ENCODE peak calls at places on chromosomes 5 and 9, in five cellular contexts. C is psoas muscle, Q is brain microvascular endothelial cell, W is LNCaP clone FGC, E is SJSA1. O is an unnamed sample.

GRCh38 chr9:89649045-89649691 is 44.4 kb downstream of the GADD45G start:
- DNase-seq in C (no peak), Q (no peak), W (no peak), E (no peak), O (no peak)

GRCh38 chr5:112863549-112863948 is 2.5 kb downstream of the SRP19 start:
- DNase-seq in C (no peak), Q (peak), W (peak), E (no peak), O (no peak)

GRCh38 chr9:127528407-127529251 is 77.3 kb downstream of the LRSAM1 start:
- DNase-seq in C (no peak), Q (no peak), W (no peak), E (no peak), O (no peak)

GRCh38 chr9:136119259-136120118 is 814 bp upstream of the TMEM250 start:
- DNase-seq in C (peak), Q (no peak), W (no peak), E (peak), O (no peak)

GRCh38 chr5:138955013-138955660 is 80.0 kb upstream of the LRRTM2 start:
- DNase-seq in C (no peak), Q (no peak), W (no peak), E (no peak), O (no peak)

GRCh38 chr9:130451509-130452388 is 7.0 kb downstream of the ASS1 start:
- DNase-seq in C (peak), Q (peak), W (peak), E (peak), O (peak)

GRCh38 chr9:72412483-72413040 is 47.6 kb upstream of the ZFAND5 start:
- DNase-seq in C (no peak), Q (no peak), W (no peak), E (no peak), O (no peak)

GRCh38 chr9:96027271-96028131 is 152.0 kb downstream of the ERCC6L2 start:
- DNase-seq in C (no peak), Q (no peak), W (no peak), E (no peak), O (no peak)

GRCh38 chr5:8857051-8857450 is 688.8 kb downstream of the SEMA5A start:
- DNase-seq in C (no peak), Q (no peak), W (no peak), E (no peak), O (no peak)

GRCh38 chr5:96893342-96893741 is 17.0 kb downstream of the ERAP2 start:
- DNase-seq in C (no peak), Q (peak), W (no peak), E (peak), O (peak)

GRCh38 chr9:123550012-123550411 is 194.0 kb downstream of the CRB2 start:
- DNase-seq in C (no peak), Q (no peak), W (no peak), E (no peak), O (no peak)

GRCh38 chr9:131733601-131734061 is 6.2 kb downstream of the RAPGEF1 start:
- DNase-seq in C (peak), Q (peak), W (no peak), E (peak), O (peak)

GRCh38 chr9:1201262-1201661 is 151.1 kb downstream of the DMRT2 start:
- DNase-seq in C (no peak), Q (no peak), W (no peak), E (no peak), O (no peak)

GRCh38 chr9:98899399-98900056 is 44.2 kb upstream of the COL15A1 start:
- DNase-seq in C (no peak), Q (peak), W (no peak), E (peak), O (peak)

GRCh38 chr5:147169399-147169798 is 65.4 kb upstream of the STK32A start:
- DNase-seq in C (no peak), Q (no peak), W (no peak), E (no peak), O (no peak)

GRCh38 chr9:105355810-105356209 is 92.0 kb upstream of the FSD1L start:
- DNase-seq in C (no peak), Q (peak), W (no peak), E (no peak), O (no peak)

GRCh38 chr9:114908796-114909448 is 21.5 kb downstream of the TNFSF8 start:
- DNase-seq in C (no peak), Q (no peak), W (no peak), E (no peak), O (no peak)

GRCh38 chr5:116600876-116601275 is 26.3 kb upstream of the SEMA6A start:
- DNase-seq in C (no peak), Q (peak), W (no peak), E (peak), O (no peak)

GRCh38 chr9:69412741-69413150 is 87.7 kb downstream of the ENTREP1 start:
- DNase-seq in C (peak), Q (peak), W (no peak), E (no peak), O (peak)

GRCh38 chr9:112180387-112180881 is 5.3 kb upstream of the SUSD1 start:
- DNase-seq in C (no peak), Q (no peak), W (no peak), E (no peak), O (no peak)

GRCh38 chr5:180423598-180423997 is 70.5 kb upstream of the GFPT2 start:
- DNase-seq in C (no peak), Q (no peak), W (no peak), E (no peak), O (no peak)

GRCh38 chr5:41656597-41656996 is 146.2 kb upstream of the PLCXD3 start:
- DNase-seq in C (no peak), Q (no peak), W (no peak), E (no peak), O (no peak)

GRCh38 chr5:151663617-151664322 is 22.9 kb downstream of the SPARC start:
- DNase-seq in C (peak), Q (no peak), W (peak), E (no peak), O (no peak)

GRCh38 chr9:98118640-98119601 is at the start of gene TRIM14:
- DNase-seq in C (peak), Q (peak), W (no peak), E (peak), O (peak)

GRCh38 chr9:113475992-113476391 is 12.5 kb downstream of the RGS3 start:
- DNase-seq in C (no peak), Q (no peak), W (no peak), E (no peak), O (no peak)

GRCh38 chr5:128092144-128092543 is 8.6 kb downstream of the SLC12A2 start:
- DNase-seq in C (no peak), Q (no peak), W (no peak), E (no peak), O (no peak)

GRCh38 chr9:84146893-84147705 is 166.5 kb downstream of the RMI1 start:
- DNase-seq in C (no peak), Q (no peak), W (no peak), E (peak), O (no peak)

GRCh38 chr5:180222056-180222455 is 13.0 kb upstream of the RASGEF1C start:
- DNase-seq in C (no peak), Q (no peak), W (no peak), E (no peak), O (no peak)

GRCh38 chr5:56669534-56670483 is 145.5 kb upstream of the MAP3K1 start:
- DNase-seq in C (peak), Q (no peak), W (peak), E (no peak), O (no peak)

GRCh38 chr9:136061405-136061804 is 33.7 kb downstream of the NACC2 start:
- DNase-seq in C (peak), Q (no peak), W (no peak), E (no peak), O (no peak)

GRCh38 chr9:114905160-114905940 is 25.0 kb downstream of the TNFSF8 start:
- DNase-seq in C (no peak), Q (no peak), W (no peak), E (no peak), O (no peak)

GRCh38 chr9:134468358-134468757 is 142.1 kb downstream of the RXRA start:
- DNase-seq in C (no peak), Q (no peak), W (no peak), E (no peak), O (no peak)

GRCh38 chr5:69512740-69513260 is 20.2 kb downstream of the OCLN start:
- DNase-seq in C (no peak), Q (peak), W (no peak), E (peak), O (peak)

GRCh38 chr9:133932633-133933032 is 59.5 kb downstream of the VAV2 start:
- DNase-seq in C (no peak), Q (no peak), W (no peak), E (no peak), O (no peak)

GRCh38 chr5:172007795-172008465 is 1.5 kb upstream of the FBXW11 start:
- DNase-seq in C (no peak), Q (peak), W (no peak), E (no peak), O (no peak)

GRCh38 chr5:55577353-55578060 is 42.7 kb upstream of the PLPP1 start:
- DNase-seq in C (peak), Q (no peak), W (no peak), E (no peak), O (no peak)

GRCh38 chr5:23139338-23140171 is 286.4 kb upstream of the CDH12 start:
- DNase-seq in C (no peak), Q (no peak), W (no peak), E (no peak), O (no peak)

GRCh38 chr5:111478898-111479297 is 33.4 kb downstream of the STARD4 start:
- DNase-seq in C (no peak), Q (no peak), W (no peak), E (no peak), O (no peak)

GRCh38 chr9:128503870-128504269 is 649 bp upstream of the GLE1 start:
- DNase-seq in C (peak), Q (peak), W (no peak), E (no peak), O (no peak)

DNA sequence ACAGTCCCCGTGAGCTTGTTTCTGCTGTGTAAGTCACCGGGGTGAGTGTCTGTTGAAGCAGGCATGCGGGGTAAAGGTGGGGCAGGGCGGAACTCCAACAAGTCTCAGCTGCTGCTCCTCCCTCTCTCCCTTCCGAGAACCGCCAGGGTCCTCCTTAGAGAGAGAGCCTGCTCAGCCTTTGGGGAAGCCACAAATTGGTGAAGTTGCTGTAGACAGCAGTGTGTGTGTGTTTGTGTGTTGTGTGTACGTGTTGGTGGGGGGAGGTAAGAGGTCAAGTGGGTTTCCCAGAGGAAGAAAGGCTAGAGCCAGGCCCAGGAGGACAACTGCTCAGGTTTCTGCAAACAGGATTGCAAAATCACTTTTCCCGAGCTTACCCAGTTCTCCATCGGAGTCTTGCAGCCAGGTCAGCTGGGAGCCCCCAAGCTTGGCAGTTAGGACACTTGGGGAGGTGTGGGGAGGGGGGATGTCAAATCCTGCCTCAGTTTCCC is 38.9 kb upstream of the DAB2IP start:
- DNase-seq in C (no peak), Q (no peak), W (no peak), E (no peak), O (no peak)
- H3K4me3 ChIP-seq in C (peak), Q (no peak), W (no peak), E (no peak), O (no peak)

DNA sequence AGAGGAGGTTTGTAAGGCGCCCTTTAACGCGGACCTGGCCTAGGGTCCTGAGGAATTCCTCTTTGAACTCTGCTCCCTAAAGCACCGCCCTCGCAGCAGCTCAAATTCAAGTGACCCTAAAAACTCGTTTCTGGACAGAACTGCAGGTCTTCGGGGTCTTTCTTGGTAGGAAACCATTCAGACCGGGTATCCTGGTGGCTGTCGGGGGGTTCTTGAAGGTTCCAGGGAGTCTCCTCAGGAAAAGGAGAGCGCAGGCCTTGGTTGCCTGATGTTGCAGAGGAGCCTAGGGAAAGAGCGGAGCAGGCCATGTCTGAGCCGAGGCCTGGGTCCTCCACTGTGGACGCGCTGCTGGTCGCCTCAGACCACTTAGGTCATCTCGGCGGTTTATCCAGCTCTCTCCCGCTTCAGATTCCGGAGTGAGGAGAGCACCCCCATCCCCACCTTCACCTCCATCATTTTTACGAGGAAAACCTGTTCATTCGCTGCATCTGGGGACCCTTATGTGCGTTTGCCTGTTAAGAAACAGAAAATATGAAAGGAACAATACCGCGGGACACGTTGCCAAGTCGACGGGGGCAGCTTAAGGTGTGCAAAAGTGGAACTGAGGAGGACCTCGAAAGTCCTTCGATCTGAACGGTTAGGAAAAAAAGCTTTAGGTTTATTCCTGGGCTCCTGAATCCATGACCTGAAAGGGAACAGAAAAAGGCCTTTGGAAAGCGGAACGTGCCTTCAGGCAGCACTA is 299.4 kb downstream of the PARP8 start:
- DNase-seq in C (no peak), Q (no peak), W (no peak), E (no peak), O (no peak)
- H3K4me3 ChIP-seq in C (no peak), Q (no peak), W (no peak), E (no peak), O (no peak)

DNA sequence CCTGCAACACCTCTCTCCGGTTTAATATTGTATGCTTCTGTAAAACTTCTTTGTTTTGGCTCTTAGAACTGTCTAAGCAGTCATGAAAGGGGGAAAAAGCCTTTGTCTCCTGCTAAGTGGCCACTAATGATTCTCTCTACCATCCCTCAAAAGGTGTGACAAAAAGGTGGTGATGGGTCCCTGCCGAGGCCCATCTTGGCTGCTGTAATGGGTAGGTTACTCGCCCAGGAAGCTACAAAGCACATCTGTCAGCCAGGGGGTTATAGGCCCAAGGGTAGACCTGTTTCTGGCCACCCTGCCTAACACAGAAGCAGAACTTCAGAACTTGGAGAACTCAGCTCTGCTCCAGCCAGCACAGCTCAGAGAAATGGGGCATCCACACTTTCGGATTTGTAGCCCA is 1.6 kb downstream of the FAM219A start:
- DNase-seq in C (no peak), Q (no peak), W (no peak), E (no peak), O (no peak)
- H3K4me3 ChIP-seq in C (peak), Q (peak), W (peak), E (peak), O (peak)

GRCh38 chr9:137298401-137298982 is 3.6 kb downstream of the NRARP start:
- DNase-seq in C (no peak), Q (peak), W (no peak), E (no peak), O (no peak)
- H3K4me3 ChIP-seq in C (peak), Q (no peak), W (peak), E (no peak), O (no peak)

GRCh38 chr5:132227235-132227484 is 493 bp downstream of the P4HA2 start:
- DNase-seq in C (no peak), Q (no peak), W (no peak), E (peak), O (no peak)
- H3K4me3 ChIP-seq in C (peak), Q (peak), W (peak), E (peak), O (peak)

GRCh38 chr9:122213102-122213588 is 15.6 kb downstream of the LHX6 start:
- DNase-seq in C (no peak), Q (no peak), W (no peak), E (no peak), O (no peak)
- H3K4me3 ChIP-seq in C (peak), Q (no peak), W (no peak), E (no peak), O (no peak)

DNA sequence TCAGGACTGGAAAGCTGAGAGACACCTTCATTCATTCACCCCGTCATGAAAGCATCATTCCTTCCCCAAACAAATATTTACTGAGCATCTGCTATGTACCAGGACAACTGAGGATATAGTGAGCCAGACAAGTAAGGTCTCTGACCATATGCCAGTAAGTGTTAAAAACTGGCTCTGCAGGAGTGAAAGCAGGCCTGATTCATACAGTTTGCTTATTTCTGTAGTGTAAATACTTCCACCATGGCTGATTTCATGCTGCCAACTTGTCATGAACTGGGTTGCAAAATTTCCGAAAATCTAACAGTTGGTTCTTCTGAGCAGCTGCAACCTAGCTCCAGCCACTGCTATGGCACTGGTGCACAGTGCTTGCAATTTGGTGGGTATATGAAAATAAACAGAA is 68.1 kb downstream of the YIPF5 start:
- DNase-seq in C (no peak), Q (no peak), W (peak), E (no peak), O (no peak)
- H3K4me3 ChIP-seq in C (no peak), Q (no peak), W (no peak), E (no peak), O (no peak)

GRCh38 chr5:150641006-150641570 is 628 bp downstream of the SYNPO start:
- DNase-seq in C (peak), Q (peak), W (no peak), E (no peak), O (no peak)
- H3K4me3 ChIP-seq in C (peak), Q (peak), W (no peak), E (peak), O (peak)

GRCh38 chr9:15135167-15135792 is 171.7 kb downstream of the TTC39B start:
- DNase-seq in C (peak), Q (peak), W (peak), E (peak), O (peak)
- H3K4me3 ChIP-seq in C (peak), Q (no peak), W (no peak), E (peak), O (peak)